ENCODE peak calls at places on chromosome 10, in nine cellular contexts. F is uterus, K is suprapubic skin, Y is A549, H is adrenal gland, L is GM12878, B is breast epithelium, I is lower leg skin, U is HCT116. R is an unnamed sample.

GRCh38 chr10:102718220-102718619 is 3.8 kb downstream of the SFXN2 start:
- DNase-seq in H (no peak), F (peak; percentile 48), I (no peak), L (no peak), K (no peak), B (no peak), Y (no peak), U (no peak), R (peak; percentile 60)

GRCh38 chr10:107614939-107615665 is 450.6 kb upstream of the SORCS1 start:
- DNase-seq in K (no peak), H (no peak), F (no peak), L (no peak), I (no peak), Y (no peak), B (no peak), U (no peak), R (no peak)

GRCh38 chr10:117175901-117176534 is 21.3 kb upstream of the KCNK18 start:
- DNase-seq in H (peak; percentile 69), I (peak; percentile 69), K (peak; percentile 86), L (peak; percentile 19), U (peak; percentile 75), Y (peak; percentile 78), F (peak; percentile 73), B (no peak), R (no peak)

GRCh38 chr10:77321868-77322267 is 315.7 kb downstream of the KCNMA1 start:
- DNase-seq in Y (no peak), I (no peak), K (no peak), U (no peak), F (no peak), L (no peak), B (no peak), H (no peak), R (no peak)

GRCh38 chr10:3067859-3068179 is 471 bp downstream of the PFKP start:
- DNase-seq in Y (no peak), K (no peak), U (no peak), B (no peak), I (no peak), F (no peak), H (no peak), L (no peak), R (no peak)

GRCh38 chr10:93790454-93790853 is 32.7 kb downstream of the LGI1 start:
- DNase-seq in U (no peak), L (no peak), Y (no peak), K (no peak), B (no peak), F (no peak), H (no peak), I (no peak), R (no peak)

GRCh38 chr10:55410415-55410885 is 609.4 kb upstream of the PCDH15 start:
- DNase-seq in H (peak; percentile 82), I (peak; percentile 20), B (peak; percentile 52), K (no peak), F (peak; percentile 21), U (no peak), Y (no peak), L (no peak), R (no peak)

GRCh38 chr10:58016614-58017013 is 251.1 kb downstream of the IPMK start:
- DNase-seq in H (no peak), Y (no peak), B (no peak), K (no peak), U (no peak), F (no peak), L (no peak), I (no peak), R (no peak)

GRCh38 chr10:44851881-44852280 is 59.3 kb upstream of the TMEM72 start:
- DNase-seq in H (no peak), I (no peak), B (no peak), U (no peak), Y (no peak), K (no peak), F (no peak), L (no peak), R (no peak)

GRCh38 chr10:44848211-44848610 is 62.9 kb upstream of the TMEM72 start:
- DNase-seq in H (no peak), F (no peak), K (no peak), I (no peak), L (no peak), U (no peak), B (no peak), Y (no peak), R (no peak)

GRCh38 chr10:44851413-44851812 is 59.7 kb upstream of the TMEM72 start:
- DNase-seq in H (no peak), I (no peak), K (no peak), Y (no peak), F (no peak), B (no peak), L (no peak), U (no peak), R (no peak)

GRCh38 chr10:44853148-44853734 is 57.9 kb upstream of the TMEM72 start:
- DNase-seq in L (no peak), K (no peak), F (no peak), U (no peak), B (no peak), Y (no peak), I (no peak), H (no peak), R (no peak)

GRCh38 chr10:44850356-44850934 is 60.7 kb upstream of the TMEM72 start:
- DNase-seq in I (no peak), K (no peak), F (no peak), L (no peak), Y (no peak), H (no peak), B (no peak), U (no peak), R (peak; percentile 30)
- TF ChIP-seq POLR2A in I (no peak), K (no peak), F (no peak), L (no peak), Y (no peak), H (no peak), B (no peak), U (no peak), R (no peak)

DNA sequence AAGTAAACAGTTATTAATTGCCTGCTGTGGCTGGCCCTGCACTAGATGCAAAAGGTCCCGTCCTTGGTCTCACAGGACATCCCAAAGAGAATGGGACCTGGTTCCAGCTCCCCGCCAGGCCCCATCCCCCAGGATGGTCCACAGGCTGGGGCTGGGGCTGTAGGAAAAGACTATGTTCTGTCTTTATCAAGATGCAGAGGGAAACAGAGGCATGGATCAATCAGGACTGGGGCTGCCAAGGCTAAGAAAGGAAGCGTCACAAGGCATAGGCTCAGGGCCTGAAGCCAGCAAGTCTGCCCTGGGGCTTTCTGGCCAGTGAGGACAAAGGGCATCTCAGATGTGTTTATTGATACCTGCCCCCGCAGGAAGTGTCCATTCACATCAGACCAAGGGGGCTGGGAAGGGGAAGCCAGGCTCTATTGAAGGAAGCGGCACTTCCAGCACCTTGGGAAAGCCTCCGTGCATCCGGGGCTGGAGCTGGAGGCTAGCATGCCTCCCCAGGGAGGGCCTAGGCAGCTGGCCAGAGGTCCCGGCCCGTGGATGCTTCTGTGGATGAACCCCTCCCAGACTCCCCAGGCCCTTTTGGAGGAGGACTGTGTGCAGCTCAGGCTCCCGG is 5.8 kb downstream of the VSIR start:
- DNase-seq in K (no peak), Y (peak; percentile 32), I (no peak), U (no peak), B (no peak), H (no peak), L (no peak), F (peak; percentile 62), R (no peak)
- H3K4me3 ChIP-seq in K (no peak overlapping the region), Y (no peak overlapping the region), I (no peak overlapping the region), U (peak overlapping the region; percentile 26), B (peak overlapping the region; percentile 45), H (no peak overlapping the region), L (no peak overlapping the region), F (no peak overlapping the region), R (no peak overlapping the region)

GRCh38 chr10:29895436-29895835 is 163.9 kb downstream of the JCAD start:
- DNase-seq in Y (no peak), F (peak; percentile 85), L (no peak), U (no peak), B (no peak), K (peak; percentile 85), I (peak; percentile 61), H (peak; percentile 64), R (no peak)

GRCh38 chr10:29897999-29898716 is 161.2 kb downstream of the JCAD start:
- DNase-seq in I (no peak), U (no peak), L (no peak), B (no peak), Y (no peak), H (no peak), F (peak; percentile 64), K (no peak), R (peak; percentile 58)

GRCh38 chr10:29897430-29897829 is 162.0 kb downstream of the JCAD start:
- DNase-seq in F (no peak), I (no peak), Y (no peak), B (no peak), L (no peak), K (no peak), U (no peak), H (no peak), R (no peak)

DNA sequence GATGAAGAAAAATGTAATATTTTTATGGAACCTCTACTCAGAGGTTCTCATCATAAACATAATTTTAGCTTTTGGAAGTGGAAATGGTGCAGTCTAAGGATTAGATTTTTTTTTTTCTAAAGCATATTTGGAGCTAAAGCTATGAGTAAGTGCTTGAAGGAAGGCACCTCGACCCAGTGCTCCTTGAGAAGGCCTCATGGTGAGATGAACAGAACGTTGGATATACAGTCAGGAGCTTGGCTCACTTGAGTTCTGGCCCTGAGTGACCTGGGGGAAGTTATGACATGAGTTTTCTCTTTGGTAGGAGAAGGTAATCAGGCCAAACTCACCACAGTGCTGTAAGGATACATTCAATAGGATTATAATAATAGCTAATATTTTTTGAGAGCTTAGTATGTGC is 163.3 kb downstream of the JCAD start:
- DNase-seq in L (no peak), U (no peak), Y (no peak), B (no peak), H (no peak), K (no peak), I (no peak), F (no peak), R (no peak)
- TF ChIP-seq CTCF in L (no peak), U (no peak), Y (no peak), B (no peak), H (no peak), K (no peak), I (no peak), F (no peak), R (no peak)

GRCh38 chr10:5468262-5469106 is 30.9 kb downstream of the CALML5 start:
- DNase-seq in K (no peak), I (no peak), L (no peak), F (no peak), B (no peak), H (no peak), Y (no peak), U (no peak), R (no peak)

GRCh38 chr10:5465976-5466450 is 33.4 kb downstream of the CALML5 start:
- DNase-seq in I (no peak), Y (no peak), K (no peak), F (no peak), B (no peak), U (no peak), L (no peak), H (no peak), R (no peak)

GRCh38 chr10:5464521-5464920 is 34.8 kb downstream of the CALML5 start:
- DNase-seq in L (no peak), I (no peak), K (no peak), H (no peak), Y (no peak), F (no peak), B (no peak), U (no peak), R (no peak)

GRCh38 chr10:5467634-5468255 is 31.6 kb downstream of the CALML5 start:
- DNase-seq in F (no peak), I (no peak), B (no peak), U (no peak), H (no peak), Y (no peak), L (no peak), K (no peak), R (no peak)

DNA sequence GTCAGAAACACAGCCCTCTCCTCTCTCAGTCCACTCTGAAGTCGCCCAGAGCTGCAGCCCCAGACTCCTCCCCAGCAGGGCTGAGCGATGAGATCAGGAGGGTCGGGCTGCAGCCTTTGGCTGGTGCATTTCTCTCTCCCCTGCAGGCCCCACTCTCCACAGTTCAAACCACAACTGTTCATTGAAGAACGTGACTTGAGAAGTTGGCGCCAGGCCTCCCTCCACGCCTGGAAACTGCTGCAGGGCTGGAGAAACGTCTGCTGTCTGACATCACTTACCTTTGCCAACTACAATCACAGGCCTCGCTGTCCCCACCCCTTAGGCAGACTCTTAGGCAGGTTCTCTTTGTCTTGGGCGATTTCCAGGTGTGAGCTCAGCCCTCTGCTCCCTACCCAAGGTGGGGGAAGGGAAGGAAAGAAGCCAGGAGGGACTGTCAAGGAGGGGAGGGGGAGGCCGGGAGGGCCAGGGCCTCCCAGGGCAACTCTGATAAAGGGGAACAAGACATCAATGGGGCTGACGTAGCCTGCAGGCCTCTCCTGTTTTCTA is 32.8 kb downstream of the CALML5 start:
- DNase-seq in K (no peak), B (peak; percentile 83), I (peak; percentile 76), U (no peak), H (no peak), L (no peak), F (peak; percentile 76), Y (no peak), R (peak; percentile 73)
- TF ChIP-seq POLR2A in K (no peak), B (no peak), I (no peak), U (no peak), H (no peak), L (no peak), F (no peak), Y (no peak), R (no peak)